ENCODE peak calls at places on chromosomes 7 and 10, in ten cellular contexts. I, K, V, U, S, N, L, D, H and B are unnamed samples.

GRCh38 chr10:3393958-3394357 is 221.4 kb upstream of the PITRM1 start:
- DNase-seq in H (no peak), S (no peak), L (no peak), U (no peak), V (no peak), D (no peak), N (no peak), K (no peak), I (no peak), B (no peak)

GRCh38 chr7:69256634-69257081 is 341.6 kb upstream of the AUTS2 start:
- DNase-seq in H (no peak), N (no peak), V (no peak), S (no peak), K (no peak), I (peak), U (no peak), D (no peak), L (no peak), B (no peak)

GRCh38 chr10:124539935-124540641 is 78.5 kb downstream of the LHPP start:
- DNase-seq in U (peak), V (peak), D (peak), H (no peak), I (peak), S (no peak), K (no peak), N (peak), L (peak), B (peak)

GRCh38 chr7:65812281-65812680 is 60.6 kb upstream of the VKORC1L1 start:
- DNase-seq in S (no peak), U (no peak), K (no peak), H (no peak), L (no peak), N (no peak), I (no peak), V (no peak), D (no peak), B (no peak)

GRCh38 chr7:27064169-27064568 is 31.6 kb downstream of the HOXA1 start:
- DNase-seq in V (no peak), D (no peak), U (no peak), K (no peak), I (no peak), N (no peak), H (no peak), S (no peak), L (peak), B (no peak)

GRCh38 chr10:91360434-91360833 is 49.7 kb upstream of the HECTD2 start:
- DNase-seq in H (no peak), N (no peak), D (no peak), K (no peak), I (no peak), L (no peak), S (no peak), U (no peak), V (no peak), B (no peak)

GRCh38 chr7:69708857-69709256 is 110.6 kb downstream of the AUTS2 start:
- DNase-seq in N (peak), U (no peak), V (no peak), H (peak), L (peak), D (no peak), S (no peak), K (peak), I (no peak), B (no peak)

GRCh38 chr7:5172196-5172800 is 17.7 kb upstream of the WIPI2 start:
- DNase-seq in K (peak), I (no peak), L (no peak), H (peak), U (no peak), V (no peak), D (no peak), S (peak), N (no peak), B (no peak)

GRCh38 chr10:105974803-105975456 is 1189.6 kb downstream of the SORCS1 start:
- DNase-seq in N (peak), K (no peak), V (peak), U (no peak), S (no peak), D (no peak), H (peak), L (peak), I (no peak), B (no peak)

GRCh38 chr10:75977146-75977545 is 545.7 kb downstream of the LRMDA start:
- DNase-seq in U (no peak), D (no peak), L (no peak), N (no peak), S (no peak), H (no peak), V (no peak), K (peak), I (no peak), B (no peak)